ENCODE peak calls at places on chromosome 21, in ten cellular contexts. One of them, this sample, is unnamed.

GRCh38 chr21:26529556-26529955 is 43.5 kb downstream of the CYYR1 start:
- DNase-seq in endodermal cell: no peak
- DNase-seq in progenitor cell of endocrine pancreas: no peak
- DNase-seq in tibial artery: no peak
- DNase-seq in fibroblast of lung: no peak
- DNase-seq in astrocyte of the cerebellum: no peak
- DNase-seq in RWPE1: no peak
- DNase-seq in IMR-90: no peak
- DNase-seq in cardiac fibroblast: no peak
- DNase-seq in cardiac muscle cell: no peak
- DNase-seq in this sample: no peak

GRCh38 chr21:46557919-46558392 is 46.9 kb downstream of the S100B start:
- DNase-seq in endodermal cell: no peak
- DNase-seq in progenitor cell of endocrine pancreas: no peak
- DNase-seq in tibial artery: no peak
- DNase-seq in fibroblast of lung: no peak
- DNase-seq in astrocyte of the cerebellum: no peak
- DNase-seq in RWPE1: no peak
- DNase-seq in IMR-90: no peak
- DNase-seq in cardiac fibroblast: no peak
- DNase-seq in cardiac muscle cell: no peak
- DNase-seq in this sample: no peak

GRCh38 chr21:25700741-25701140 is 34.0 kb downstream of the ATP5PF start:
- DNase-seq in endodermal cell: no peak
- DNase-seq in progenitor cell of endocrine pancreas: no peak
- DNase-seq in tibial artery: no peak
- DNase-seq in fibroblast of lung: no peak
- DNase-seq in astrocyte of the cerebellum: no peak
- DNase-seq in RWPE1: no peak
- DNase-seq in IMR-90: no peak
- DNase-seq in cardiac fibroblast: no peak
- DNase-seq in cardiac muscle cell: no peak
- DNase-seq in this sample: no peak

GRCh38 chr21:46156378-46156645 is 933 bp upstream of the FTCD start:
- DNase-seq in endodermal cell: no peak
- DNase-seq in progenitor cell of endocrine pancreas: no peak
- DNase-seq in tibial artery: no peak
- DNase-seq in fibroblast of lung: no peak
- DNase-seq in astrocyte of the cerebellum: no peak
- DNase-seq in RWPE1: no peak
- DNase-seq in IMR-90: no peak
- DNase-seq in cardiac fibroblast: no peak
- DNase-seq in cardiac muscle cell: no peak
- DNase-seq in this sample: no peak

GRCh38 chr21:28309596-28309995 is 683.1 kb downstream of the LTN1 start:
- DNase-seq in endodermal cell: no peak
- DNase-seq in progenitor cell of endocrine pancreas: no peak
- DNase-seq in tibial artery: no peak
- DNase-seq in fibroblast of lung: no peak
- DNase-seq in astrocyte of the cerebellum: no peak
- DNase-seq in RWPE1: no peak
- DNase-seq in IMR-90: no peak
- DNase-seq in cardiac fibroblast: no peak
- DNase-seq in cardiac muscle cell: no peak
- DNase-seq in this sample: no peak

GRCh38 chr21:29148535-29148934 is 18.1 kb downstream of the MAP3K7CL start:
- DNase-seq in endodermal cell: no peak
- DNase-seq in progenitor cell of endocrine pancreas: no peak
- DNase-seq in tibial artery: no peak
- DNase-seq in fibroblast of lung: peak
- DNase-seq in astrocyte of the cerebellum: peak
- DNase-seq in RWPE1: no peak
- DNase-seq in IMR-90: peak
- DNase-seq in cardiac fibroblast: peak
- DNase-seq in cardiac muscle cell: no peak
- DNase-seq in this sample: no peak

GRCh38 chr21:45923146-45923545 is 58.4 kb upstream of the COL6A1 start:
- DNase-seq in endodermal cell: peak
- DNase-seq in progenitor cell of endocrine pancreas: peak
- DNase-seq in tibial artery: peak
- DNase-seq in fibroblast of lung: peak
- DNase-seq in astrocyte of the cerebellum: peak
- DNase-seq in RWPE1: peak
- DNase-seq in IMR-90: peak
- DNase-seq in cardiac fibroblast: peak
- DNase-seq in cardiac muscle cell: peak
- DNase-seq in this sample: peak

GRCh38 chr21:18887922-18888602 is 484.5 kb upstream of the TMPRSS15 start:
- DNase-seq in endodermal cell: no peak
- DNase-seq in progenitor cell of endocrine pancreas: no peak
- DNase-seq in tibial artery: no peak
- DNase-seq in fibroblast of lung: no peak
- DNase-seq in astrocyte of the cerebellum: no peak
- DNase-seq in RWPE1: no peak
- DNase-seq in IMR-90: no peak
- DNase-seq in cardiac fibroblast: no peak
- DNase-seq in cardiac muscle cell: no peak
- DNase-seq in this sample: no peak

GRCh38 chr21:27694667-27695066 is 727.8 kb upstream of the ADAMTS5 start:
- DNase-seq in endodermal cell: no peak
- DNase-seq in progenitor cell of endocrine pancreas: no peak
- DNase-seq in tibial artery: no peak
- DNase-seq in fibroblast of lung: peak
- DNase-seq in astrocyte of the cerebellum: no peak
- DNase-seq in RWPE1: no peak
- DNase-seq in IMR-90: no peak
- DNase-seq in cardiac fibroblast: no peak
- DNase-seq in cardiac muscle cell: no peak
- DNase-seq in this sample: no peak

GRCh38 chr21:33940164-33940563 is 24.6 kb upstream of the ATP5PO start:
- DNase-seq in endodermal cell: no peak
- DNase-seq in progenitor cell of endocrine pancreas: no peak
- DNase-seq in tibial artery: no peak
- DNase-seq in fibroblast of lung: peak
- DNase-seq in astrocyte of the cerebellum: no peak
- DNase-seq in RWPE1: no peak
- DNase-seq in IMR-90: peak
- DNase-seq in cardiac fibroblast: peak
- DNase-seq in cardiac muscle cell: no peak
- DNase-seq in this sample: no peak

GRCh38 chr21:35138665-35139381 is 89.7 kb upstream of the RUNX1 start:
- DNase-seq in endodermal cell: no peak
- DNase-seq in progenitor cell of endocrine pancreas: no peak
- DNase-seq in tibial artery: no peak
- DNase-seq in fibroblast of lung: peak
- DNase-seq in astrocyte of the cerebellum: peak
- DNase-seq in RWPE1: peak
- DNase-seq in IMR-90: peak
- DNase-seq in cardiac fibroblast: peak
- DNase-seq in cardiac muscle cell: no peak
- DNase-seq in this sample: no peak

GRCh38 chr21:32954353-32954752 is 71.4 kb upstream of the OLIG2 start:
- DNase-seq in endodermal cell: peak
- DNase-seq in progenitor cell of endocrine pancreas: no peak
- DNase-seq in tibial artery: no peak
- DNase-seq in fibroblast of lung: no peak
- DNase-seq in astrocyte of the cerebellum: no peak
- DNase-seq in RWPE1: no peak
- DNase-seq in IMR-90: no peak
- DNase-seq in cardiac fibroblast: no peak
- DNase-seq in cardiac muscle cell: no peak
- DNase-seq in this sample: no peak

GRCh38 chr21:17644186-17644585 is 31.5 kb upstream of the BTG3 start:
- DNase-seq in endodermal cell: no peak
- DNase-seq in progenitor cell of endocrine pancreas: no peak
- DNase-seq in tibial artery: no peak
- DNase-seq in fibroblast of lung: no peak
- DNase-seq in astrocyte of the cerebellum: no peak
- DNase-seq in RWPE1: no peak
- DNase-seq in IMR-90: no peak
- DNase-seq in cardiac fibroblast: no peak
- DNase-seq in cardiac muscle cell: no peak
- DNase-seq in this sample: no peak

GRCh38 chr21:38134084-38134873 is 122.5 kb upstream of the KCNJ15 start:
- DNase-seq in endodermal cell: no peak
- DNase-seq in progenitor cell of endocrine pancreas: no peak
- DNase-seq in tibial artery: no peak
- DNase-seq in fibroblast of lung: no peak
- DNase-seq in astrocyte of the cerebellum: no peak
- DNase-seq in RWPE1: no peak
- DNase-seq in IMR-90: no peak
- DNase-seq in cardiac fibroblast: no peak
- DNase-seq in cardiac muscle cell: no peak
- DNase-seq in this sample: no peak

GRCh38 chr21:32093758-32094463 is 184.9 kb downstream of the MIS18A start:
- DNase-seq in endodermal cell: no peak
- DNase-seq in progenitor cell of endocrine pancreas: no peak
- DNase-seq in tibial artery: no peak
- DNase-seq in fibroblast of lung: no peak
- DNase-seq in astrocyte of the cerebellum: no peak
- DNase-seq in RWPE1: no peak
- DNase-seq in IMR-90: no peak
- DNase-seq in cardiac fibroblast: no peak
- DNase-seq in cardiac muscle cell: no peak
- DNase-seq in this sample: no peak

GRCh38 chr21:39445339-39446269 is at the start of gene LCA5L:
- DNase-seq in endodermal cell: peak
- DNase-seq in progenitor cell of endocrine pancreas: peak
- DNase-seq in tibial artery: peak
- DNase-seq in fibroblast of lung: peak
- DNase-seq in astrocyte of the cerebellum: peak
- DNase-seq in RWPE1: peak
- DNase-seq in IMR-90: peak
- DNase-seq in cardiac fibroblast: peak
- DNase-seq in cardiac muscle cell: peak
- DNase-seq in this sample: peak
- TF ChIP-seq CTCF in endodermal cell: no peak
- TF ChIP-seq CTCF in progenitor cell of endocrine pancreas: peak
- TF ChIP-seq CTCF in tibial artery: no peak
- TF ChIP-seq CTCF in fibroblast of lung: peak
- TF ChIP-seq CTCF in astrocyte of the cerebellum: no peak
- TF ChIP-seq CTCF in RWPE1: peak
- TF ChIP-seq CTCF in IMR-90: peak
- TF ChIP-seq CTCF in cardiac fibroblast: peak
- TF ChIP-seq CTCF in cardiac muscle cell: no peak
- TF ChIP-seq CTCF in this sample: peak

GRCh38 chr21:43728467-43729390 is 9.8 kb downstream of the PDXK start:
- DNase-seq in endodermal cell: peak
- DNase-seq in progenitor cell of endocrine pancreas: peak
- DNase-seq in tibial artery: peak
- DNase-seq in fibroblast of lung: peak
- DNase-seq in astrocyte of the cerebellum: peak
- DNase-seq in RWPE1: peak
- DNase-seq in IMR-90: peak
- DNase-seq in cardiac fibroblast: peak
- DNase-seq in cardiac muscle cell: peak
- DNase-seq in this sample: peak
- TF ChIP-seq CTCF in endodermal cell: peak
- TF ChIP-seq CTCF in progenitor cell of endocrine pancreas: peak
- TF ChIP-seq CTCF in tibial artery: peak
- TF ChIP-seq CTCF in fibroblast of lung: peak
- TF ChIP-seq CTCF in astrocyte of the cerebellum: peak
- TF ChIP-seq CTCF in RWPE1: no peak
- TF ChIP-seq CTCF in IMR-90: peak
- TF ChIP-seq CTCF in cardiac fibroblast: no peak
- TF ChIP-seq CTCF in cardiac muscle cell: peak
- TF ChIP-seq CTCF in this sample: peak

GRCh38 chr21:16285646-16286223 is 556.0 kb downstream of the USP25 start:
- DNase-seq in endodermal cell: no peak
- DNase-seq in progenitor cell of endocrine pancreas: no peak
- DNase-seq in tibial artery: no peak
- DNase-seq in fibroblast of lung: peak
- DNase-seq in astrocyte of the cerebellum: no peak
- DNase-seq in RWPE1: no peak
- DNase-seq in IMR-90: no peak
- DNase-seq in cardiac fibroblast: no peak
- DNase-seq in cardiac muscle cell: no peak
- DNase-seq in this sample: no peak

GRCh38 chr21:16280731-16281130 is 550.9 kb downstream of the USP25 start:
- DNase-seq in endodermal cell: no peak
- DNase-seq in progenitor cell of endocrine pancreas: no peak
- DNase-seq in tibial artery: no peak
- DNase-seq in fibroblast of lung: peak
- DNase-seq in astrocyte of the cerebellum: no peak
- DNase-seq in RWPE1: no peak
- DNase-seq in IMR-90: no peak
- DNase-seq in cardiac fibroblast: peak
- DNase-seq in cardiac muscle cell: no peak
- DNase-seq in this sample: no peak

DNA sequence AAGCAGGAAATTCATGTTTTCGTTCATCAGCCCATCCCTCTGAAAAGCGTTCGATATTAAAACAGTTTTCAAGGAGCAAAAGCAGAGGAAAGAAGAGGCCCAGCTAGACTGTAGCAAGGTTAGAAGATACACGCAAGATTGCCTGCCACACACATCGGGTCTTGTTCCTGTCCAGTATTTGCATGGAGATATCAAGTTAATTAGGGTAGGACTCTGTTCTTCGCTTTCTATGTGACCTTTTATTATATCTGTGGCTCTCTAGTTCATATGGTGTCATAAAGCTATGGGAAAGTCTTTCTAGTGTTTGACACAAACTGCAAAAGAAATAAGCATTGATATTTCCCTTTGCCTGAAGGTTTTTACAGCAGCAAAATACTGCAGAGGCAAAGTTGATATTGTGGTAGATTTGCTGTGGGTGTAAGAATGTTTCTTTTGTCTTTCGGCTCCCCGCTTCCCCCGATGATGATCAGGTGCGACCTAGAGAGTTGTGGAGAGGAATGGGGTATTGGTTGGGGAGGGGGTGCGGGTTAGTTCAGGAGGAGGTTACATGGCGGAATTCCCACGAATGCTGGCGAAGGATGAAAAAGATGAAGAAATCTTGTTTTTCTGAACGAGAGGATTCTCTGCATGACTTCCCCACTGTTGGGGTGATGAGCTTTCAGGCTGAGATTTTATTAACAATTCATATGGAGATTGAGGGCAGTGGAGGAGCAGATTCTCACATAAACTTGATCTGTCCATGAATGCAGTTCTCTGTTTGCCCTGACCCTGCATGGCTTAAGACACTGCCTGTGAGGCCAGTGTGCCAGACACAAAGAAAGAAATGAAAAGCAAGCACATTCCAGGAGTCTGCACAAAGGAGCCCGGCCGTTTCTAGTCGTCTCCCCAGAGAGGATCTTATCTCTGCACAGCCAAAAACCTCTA is 550.1 kb downstream of the USP25 start:
- DNase-seq in endodermal cell: peak
- DNase-seq in progenitor cell of endocrine pancreas: no peak
- DNase-seq in tibial artery: peak
- DNase-seq in fibroblast of lung: peak
- DNase-seq in astrocyte of the cerebellum: peak
- DNase-seq in RWPE1: no peak
- DNase-seq in IMR-90: peak
- DNase-seq in cardiac fibroblast: peak
- DNase-seq in cardiac muscle cell: peak
- DNase-seq in this sample: peak
- TF ChIP-seq CTCF in endodermal cell: no peak
- TF ChIP-seq CTCF in progenitor cell of endocrine pancreas: no peak
- TF ChIP-seq CTCF in tibial artery: no peak
- TF ChIP-seq CTCF in fibroblast of lung: no peak
- TF ChIP-seq CTCF in astrocyte of the cerebellum: no peak
- TF ChIP-seq CTCF in RWPE1: no peak
- TF ChIP-seq CTCF in IMR-90: no peak
- TF ChIP-seq CTCF in cardiac fibroblast: no peak
- TF ChIP-seq CTCF in cardiac muscle cell: no peak
- TF ChIP-seq CTCF in this sample: no peak

GRCh38 chr21:42833439-42833815 is 45.9 kb downstream of the WDR4 start:
- DNase-seq in endodermal cell: peak
- DNase-seq in progenitor cell of endocrine pancreas: no peak
- DNase-seq in tibial artery: no peak
- DNase-seq in fibroblast of lung: no peak
- DNase-seq in astrocyte of the cerebellum: no peak
- DNase-seq in RWPE1: no peak
- DNase-seq in IMR-90: peak
- DNase-seq in cardiac fibroblast: peak
- DNase-seq in cardiac muscle cell: peak
- DNase-seq in this sample: no peak
- TF ChIP-seq CTCF in endodermal cell: peak
- TF ChIP-seq CTCF in progenitor cell of endocrine pancreas: peak
- TF ChIP-seq CTCF in tibial artery: no peak
- TF ChIP-seq CTCF in fibroblast of lung: no peak
- TF ChIP-seq CTCF in astrocyte of the cerebellum: peak
- TF ChIP-seq CTCF in RWPE1: no peak
- TF ChIP-seq CTCF in IMR-90: peak
- TF ChIP-seq CTCF in cardiac fibroblast: no peak
- TF ChIP-seq CTCF in cardiac muscle cell: no peak
- TF ChIP-seq CTCF in this sample: peak

This sample was measured in neural crest cell.